ENCODE peak calls at places on chromosomes 13 and 19, in four cellular contexts. D, V, W and P are unnamed samples.

GRCh38 chr13:51339354-51339753 is at the start of gene SERPINE3:
- DNase-seq in D (no peak), V (no peak), W (no peak), P (no peak)

GRCh38 chr13:98947925-98948324 is 29.9 kb downstream of the DOCK9 start:
- DNase-seq in V (no peak), D (no peak), W (no peak), P (no peak)

GRCh38 chr13:110538632-110539031 is 22.9 kb downstream of the RAB20 start:
- DNase-seq in W (no peak), D (no peak), V (peak), P (no peak)

GRCh38 chr19:45047188-45047797 is 8.4 kb downstream of the CLASRP start:
- DNase-seq in V (no peak), D (no peak), W (no peak), P (no peak)

GRCh38 chr13:22451345-22451744 is 729.4 kb upstream of the SGCG start:
- DNase-seq in W (no peak), V (no peak), D (peak), P (no peak)

GRCh38 chr19:2462635-2463421 is 6.1 kb upstream of the LMNB2 start:
- DNase-seq in D (peak), W (peak), V (peak), P (peak)

GRCh38 chr19:542173-542866 is 1.5 kb upstream of the GZMM start:
- DNase-seq in W (no peak), V (no peak), D (no peak), P (no peak)

GRCh38 chr19:19672816-19673215 is 4.2 kb downstream of the ZNF101 start:
- DNase-seq in W (no peak), D (no peak), V (no peak), P (no peak)

GRCh38 chr13:51906581-51906980 is 44.8 kb downstream of the CCDC70 start:
- DNase-seq in V (no peak), D (no peak), W (peak), P (no peak)